ENCODE peak calls at places on chromosomes 1 and 21, in six cellular contexts. Z is endothelial cell; L is heart left ventricle; F is CD4-positive, CD25-positive, alpha-beta regulatory T cell; B is K562; X is HuH-7.5. G is an unnamed sample.

GRCh38 chr1:221440658-221441057 is 301.2 kb downstream of the DUSP10 start:
- DNase-seq in Z (no peak), L (peak; percentile 22), F (no peak), B (no peak), X (no peak), G (peak; percentile 48)

GRCh38 chr1:11059166-11059989 is 440 bp downstream of the SRM start:
- DNase-seq in Z (no peak), L (no peak), F (no peak), B (peak; percentile 50), X (peak; percentile 52), G (no peak)

GRCh38 chr1:205998457-205999241 is 4.5 kb downstream of the RAB7B start:
- DNase-seq in Z (no peak), L (peak; percentile 63), F (no peak), B (no peak), X (no peak), G (no peak)

GRCh38 chr1:12464627-12465056 is 153.4 kb downstream of the DHRS3 start:
- DNase-seq in Z (no peak), L (peak; percentile 51), F (no peak), B (peak; percentile 55), X (no peak), G (peak; percentile 95)

GRCh38 chr1:192609110-192610079 is 26.6 kb upstream of the RGS13 start:
- DNase-seq in Z (no peak), L (peak; percentile 60), F (peak; percentile 82), B (peak; percentile 2), X (no peak), G (no peak)

GRCh38 chr1:238129677-238130076 is 239.0 kb upstream of the ZP4 start:
- DNase-seq in Z (no peak), L (no peak), F (no peak), B (no peak), X (no peak), G (no peak)

GRCh38 chr1:46549697-46550681 is 1.5 kb downstream of the KNCN start:
- DNase-seq in Z (peak; percentile 32), L (no peak), F (peak; percentile 31), B (peak; percentile 38), X (no peak), G (peak; percentile 67)

GRCh38 chr1:51168266-51168845 is 66.3 kb downstream of the C1orf185 start:
- DNase-seq in Z (no peak), L (no peak), F (peak; percentile 12), B (no peak), X (no peak), G (peak; percentile 29)

GRCh38 chr21:25369524-25370300 is 237.6 kb downstream of the MRPL39 start:
- DNase-seq in Z (no peak), L (no peak), F (no peak), B (no peak), X (no peak), G (no peak)

GRCh38 chr1:222794656-222795474 is 20.0 kb upstream of the DISP1 start:
- DNase-seq in Z (no peak), L (peak; percentile 55), F (no peak), B (no peak), X (no peak), G (no peak)

GRCh38 chr1:222335586-222335985 is 212.3 kb downstream of the HHIPL2 start:
- DNase-seq in Z (no peak), L (no peak), F (no peak), B (no peak), X (no peak), G (no peak)

GRCh38 chr1:85577421-85578320 is 2.9 kb upstream of the CCN1 start:
- DNase-seq in Z (peak; percentile 45), L (peak; percentile 48), F (peak; percentile 14), B (no peak), X (no peak), G (peak; percentile 56)

GRCh38 chr1:23743287-23744052 is at the start of gene ELOA:
- DNase-seq in Z (peak; percentile 71), L (peak; percentile 84), F (peak; percentile 88), B (peak; percentile 89), X (peak; percentile 78), G (peak; percentile 71)

GRCh38 chr1:46556822-46557221 is 5.4 kb upstream of the KNCN start:
- DNase-seq in Z (no peak), L (no peak), F (no peak), B (no peak), X (no peak), G (no peak)

GRCh38 chr1:163201906-163202305 is 810 bp downstream of the RGS5 start:
- DNase-seq in Z (no peak), L (no peak), F (no peak), B (no peak), X (no peak), G (no peak)

GRCh38 chr1:198876371-198876871 is 237.6 kb downstream of the PTPRC start:
- DNase-seq in Z (peak; percentile 8), L (peak; percentile 16), F (no peak), B (no peak), X (no peak), G (no peak)

GRCh38 chr21:37455504-37455911 is 88.9 kb downstream of the DYRK1A start:
- DNase-seq in Z (no peak), L (no peak), F (peak; percentile 43), B (peak; percentile 94), X (no peak), G (no peak)

GRCh38 chr1:156987715-156988114 is 57.8 kb downstream of the ARHGEF11 start:
- DNase-seq in Z (no peak), L (no peak), F (peak; percentile 47), B (no peak), X (no peak), G (no peak)

GRCh38 chr1:175968486-175969182 is 225.2 kb upstream of the TNR start:
- DNase-seq in Z (no peak), L (no peak), F (no peak), B (no peak), X (no peak), G (no peak)

GRCh38 chr1:106480629-106481028 is 575.8 kb upstream of the PRMT6 start:
- DNase-seq in Z (no peak), L (no peak), F (no peak), B (no peak), X (no peak), G (no peak)

GRCh38 chr1:101240041-101240430 is 3.2 kb downstream of the S1PR1 start:
- DNase-seq in Z (no peak), L (peak; percentile 41), F (no peak), B (no peak), X (no peak), G (no peak)

GRCh38 chr1:51729824-51730284 is 113.0 kb downstream of the OSBPL9 start:
- DNase-seq in Z (no peak), L (no peak), F (no peak), B (peak; percentile 82), X (peak; percentile 25), G (peak; percentile 75)

GRCh38 chr1:205632374-205633169 is 761 bp upstream of the ELK4 start:
- DNase-seq in Z (no peak), L (no peak), F (peak; percentile 20), B (peak; percentile 15), X (no peak), G (no peak)

GRCh38 chr1:206059354-206059915 is 6.5 kb downstream of the RHEX start:
- DNase-seq in Z (no peak), L (no peak), F (no peak), B (no peak), X (no peak), G (no peak)

GRCh38 chr1:204791453-204792366 is 79.0 kb upstream of the NFASC start:
- DNase-seq in Z (peak; percentile 69), L (peak; percentile 61), F (peak; percentile 81), B (peak; percentile 89), X (peak; percentile 57), G (peak; percentile 83)

GRCh38 chr21:38126677-38127271 is 130.0 kb upstream of the KCNJ15 start:
- DNase-seq in Z (peak; percentile 80), L (peak; percentile 39), F (peak; percentile 54), B (peak; percentile 86), X (peak; percentile 31), G (peak; percentile 54)

GRCh38 chr1:218717611-218718010 is 372.5 kb downstream of the TGFB2 start:
- DNase-seq in Z (no peak), L (no peak), F (no peak), B (no peak), X (no peak), G (no peak)

GRCh38 chr1:40257313-40257687 is 736 bp upstream of the ZMPSTE24 start:
- DNase-seq in Z (no peak), L (no peak), F (no peak), B (no peak), X (no peak), G (no peak)

GRCh38 chr1:183270541-183271141 is 84.6 kb downstream of the LAMC2 start:
- DNase-seq in Z (no peak), L (peak; percentile 80), F (no peak), B (no peak), X (no peak), G (peak; percentile 86)

GRCh38 chr1:204513117-204513716 is 3.0 kb upstream of the MDM4 start:
- DNase-seq in Z (no peak), L (peak; percentile 49), F (peak; percentile 86), B (no peak), X (no peak), G (no peak)

GRCh38 chr1:213244664-213245091 is 193.6 kb downstream of the RPS6KC1 start:
- DNase-seq in Z (peak; percentile 54), L (no peak), F (peak; percentile 54), B (peak; percentile 74), X (peak; percentile 4), G (peak; percentile 76)

GRCh38 chr1:94309216-94309615 is 71.8 kb upstream of the ARHGAP29 start:
- DNase-seq in Z (no peak), L (no peak), F (no peak), B (no peak), X (no peak), G (no peak)

GRCh38 chr1:21262282-21263051 is 27.8 kb downstream of the ECE1 start:
- DNase-seq in Z (no peak), L (peak; percentile 92), F (no peak), B (peak; percentile 56), X (no peak), G (peak; percentile 93)

GRCh38 chr1:201508809-201509208 is 1.9 kb upstream of the CSRP1 start:
- DNase-seq in Z (no peak), L (no peak), F (no peak), B (no peak), X (no peak), G (no peak)

GRCh38 chr1:192826791-192827477 is 18.1 kb downstream of the RGS2 start:
- DNase-seq in Z (no peak), L (no peak), F (no peak), B (no peak), X (no peak), G (no peak)

GRCh38 chr1:234309598-234310459 is 63.4 kb upstream of the COA6 start:
- DNase-seq in Z (peak; percentile 71), L (peak; percentile 43), F (peak; percentile 75), B (peak; percentile 80), X (peak; percentile 73), G (peak; percentile 63)

GRCh38 chr1:28860332-28861073 is 48.5 kb downstream of the OPRD1 start:
- DNase-seq in Z (no peak), L (no peak), F (no peak), B (peak; percentile 41), X (peak; percentile 28), G (no peak)

GRCh38 chr21:44527156-44527982 is 12.6 kb downstream of the KRTAP10-1 start:
- DNase-seq in Z (no peak), L (no peak), F (no peak), B (no peak), X (no peak), G (no peak)

GRCh38 chr1:209416009-209416408 is 167.5 kb upstream of the CAMK1G start:
- DNase-seq in Z (no peak), L (no peak), F (no peak), B (no peak), X (no peak), G (no peak)

GRCh38 chr1:46488343-46489168 is 1.1 kb upstream of the DMBX1 start:
- DNase-seq in Z (no peak), L (no peak), F (no peak), B (no peak), X (no peak), G (no peak)